ENCODE peak calls at places on chromosomes 11 and 22, in five cellular contexts. K, G, L, O and N are unnamed samples.

GRCh38 chr11:47566166-47566546 is 757 bp downstream of the PTPMT1 start:
- DNase-seq in K (no peak), G (no peak), O (no peak), L (no peak), N (no peak)

GRCh38 chr22:24358105-24358836 is 69.1 kb upstream of the ADORA2A start:
- DNase-seq in L (no peak), K (no peak), G (no peak), O (no peak), N (no peak)

GRCh38 chr22:31954535-31955326 is 10.4 kb downstream of the YWHAH start:
- DNase-seq in K (no peak), G (no peak), O (no peak), L (peak), N (no peak)

GRCh38 chr22:44665115-44665514 is 36.9 kb upstream of the PRR5 start:
- DNase-seq in O (no peak), L (peak), K (no peak), G (no peak), N (no peak)

GRCh38 chr22:50247748-50248147 is 2.9 kb upstream of the TUBGCP6 start:
- DNase-seq in O (peak), K (no peak), G (no peak), L (no peak), N (no peak)

GRCh38 chr11:116972692-116973091 is 125.5 kb downstream of the SIK3 start:
- DNase-seq in O (peak), L (no peak), K (no peak), G (no peak), N (no peak)

GRCh38 chr22:23904855-23905254 is 10.7 kb downstream of the MIF start:
- DNase-seq in G (no peak), O (no peak), K (no peak), L (peak), N (no peak)

GRCh38 chr11:33438311-33438710 is 181.1 kb downstream of the HIPK3 start:
- DNase-seq in K (no peak), L (no peak), G (no peak), O (no peak), N (no peak)

GRCh38 chr11:128493570-128493965 is 93.8 kb downstream of the ETS1 start:
- DNase-seq in L (no peak), O (no peak), K (no peak), G (no peak), N (no peak)

GRCh38 chr22:49305215-49305965 is 522.3 kb downstream of the BRD1 start:
- DNase-seq in G (peak), K (peak), O (peak), L (peak), N (peak)

GRCh38 chr11:64996710-64997380 is at the start of gene BATF2:
- DNase-seq in G (peak), K (no peak), L (peak), O (peak), N (peak)

GRCh38 chr11:23413057-23413456 is 552.8 kb upstream of the CCDC179 start:
- DNase-seq in O (no peak), G (no peak), L (no peak), K (no peak), N (no peak)

GRCh38 chr22:44547371-44547770 is 49.3 kb upstream of the RTL6 start:
- DNase-seq in G (no peak), L (no peak), K (no peak), O (no peak), N (no peak)

GRCh38 chr11:19220903-19221682 is 19.3 kb upstream of the CSRP3 start:
- DNase-seq in G (no peak), L (no peak), K (no peak), O (no peak), N (no peak)

GRCh38 chr11:121241300-121242176 is 51.0 kb upstream of the SC5D start:
- DNase-seq in K (no peak), O (no peak), L (no peak), G (no peak), N (no peak)

GRCh38 chr22:46754110-46754799 is 8.2 kb upstream of the TBC1D22A start:
- DNase-seq in O (peak), K (no peak), L (no peak), G (peak), N (peak)